ENCODE peak calls at places on chromosomes 11 and 22, in nine cellular contexts. E is RWPE2; R is pancreas; C is fibroblast of lung; T is fibroblast of pulmonary artery; Q is neural progenitor cell; P is foreskin fibroblast; L is effector memory CD4-positive, alpha-beta T cell; I is OCI-LY7. X is an unnamed sample.

GRCh38 chr11:73597340-73597955 is 464 bp downstream of the FAM168A start:
- DNase-seq in T (no peak), Q (no peak), I (no peak), E (no peak), R (no peak), P (peak; percentile 11), L (no peak), C (no peak), X (no peak)

GRCh38 chr11:114295676-114296081 is 520 bp upstream of the NNMT start:
- DNase-seq in L (no peak), C (no peak), Q (no peak), P (no peak), R (no peak), I (no peak), E (no peak), T (no peak), X (no peak)

GRCh38 chr11:60016881-60017280 is at the start of gene OOSP4B:
- DNase-seq in R (no peak), L (no peak), Q (no peak), T (no peak), E (no peak), P (no peak), I (no peak), C (no peak), X (no peak)

GRCh38 chr11:10715571-10715970 is 22.0 kb upstream of the IRAG1 start:
- DNase-seq in E (no peak), I (no peak), L (no peak), C (no peak), R (no peak), P (no peak), Q (no peak), T (no peak), X (no peak)

GRCh38 chr11:122343247-122343646 is 227.2 kb upstream of the BLID start:
- DNase-seq in I (no peak), T (no peak), E (no peak), Q (no peak), R (no peak), P (no peak), C (no peak), L (no peak), X (no peak)

GRCh38 chr22:30636226-30637077 is 871 bp downstream of the SLC35E4 start:
- DNase-seq in T (no peak), C (no peak), E (no peak), Q (peak; percentile 14), R (peak; percentile 58), L (no peak), P (peak; percentile 55), I (peak; percentile 61), X (no peak)

GRCh38 chr22:31296258-31296657 is 4.0 kb upstream of the PIK3IP1 start:
- DNase-seq in Q (no peak), T (peak; percentile 73), P (peak; percentile 67), E (no peak), C (peak; percentile 57), I (no peak), R (no peak), L (no peak), X (no peak)

GRCh38 chr22:44941176-44941575 is 68.6 kb downstream of the PHF21B start:
- DNase-seq in I (no peak), T (no peak), L (no peak), R (no peak), P (no peak), E (no peak), C (no peak), Q (peak; percentile 63), X (no peak)

GRCh38 chr11:34266987-34267386 is 90.8 kb downstream of the ABTB2 start:
- DNase-seq in T (peak; percentile 32), Q (no peak), C (no peak), I (no peak), E (no peak), R (no peak), P (peak; percentile 24), L (no peak), X (no peak)

GRCh38 chr22:40193429-40194421 is 16.0 kb downstream of the TNRC6B start:
- DNase-seq in P (peak; percentile 57), C (peak; percentile 62), T (peak; percentile 58), E (no peak), L (no peak), R (no peak), I (no peak), Q (peak; percentile 55), X (no peak)

GRCh38 chr22:40194656-40195055 is 16.9 kb downstream of the TNRC6B start:
- DNase-seq in Q (no peak), R (no peak), I (no peak), C (no peak), E (no peak), P (no peak), L (no peak), T (no peak), X (no peak)

GRCh38 chr22:40199852-40200251 is 22.1 kb downstream of the TNRC6B start:
- DNase-seq in C (no peak), P (no peak), I (no peak), T (no peak), Q (no peak), E (no peak), R (no peak), L (no peak), X (no peak)

GRCh38 chr22:40199223-40199622 is 21.5 kb downstream of the TNRC6B start:
- DNase-seq in E (no peak), T (no peak), P (no peak), C (no peak), R (no peak), I (no peak), L (no peak), Q (no peak), X (no peak)

DNA sequence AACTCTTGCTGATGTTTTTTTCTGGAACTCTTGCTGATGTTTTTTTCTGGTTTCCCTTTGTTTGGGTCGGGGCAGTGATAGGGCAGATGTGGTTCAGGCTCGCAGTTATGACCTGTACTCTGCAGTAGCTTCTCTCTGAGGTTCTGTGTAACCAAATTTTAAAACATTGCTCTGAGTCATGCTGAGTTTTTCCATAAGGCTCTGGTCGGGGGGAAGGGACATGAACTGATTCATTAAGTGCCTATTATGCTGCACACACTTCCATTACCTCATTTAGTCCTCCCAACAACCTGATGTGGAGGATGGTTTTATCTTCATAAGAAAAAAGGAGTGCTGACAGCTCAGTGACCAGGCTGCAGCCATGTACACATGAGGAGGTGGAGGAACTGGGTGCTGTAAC is 18.9 kb downstream of the TNRC6B start:
- DNase-seq in P (peak; percentile 94), Q (no peak), L (no peak), E (no peak), R (no peak), C (peak; percentile 93), I (no peak), T (peak; percentile 88), X (peak; percentile 50)
- H3K4me3 ChIP-seq in P (no peak overlapping the region), Q (no peak overlapping the region), L (no peak overlapping the region), E (no peak overlapping the region), R (no peak overlapping the region), C (no peak overlapping the region), I (no peak overlapping the region), T (no peak overlapping the region), X (no peak overlapping the region)

GRCh38 chr22:49392841-49393510 is 434.7 kb downstream of the BRD1 start:
- DNase-seq in P (no peak), I (no peak), E (no peak), R (no peak), Q (no peak), L (no peak), C (no peak), T (no peak), X (no peak)
- H3K4me3 ChIP-seq in P (no peak overlapping the region), I (no peak overlapping the region), E (no peak overlapping the region), R (no peak overlapping the region), Q (no peak overlapping the region), L (no peak overlapping the region), C (no peak overlapping the region), T (no peak overlapping the region), X (no peak overlapping the region)

DNA sequence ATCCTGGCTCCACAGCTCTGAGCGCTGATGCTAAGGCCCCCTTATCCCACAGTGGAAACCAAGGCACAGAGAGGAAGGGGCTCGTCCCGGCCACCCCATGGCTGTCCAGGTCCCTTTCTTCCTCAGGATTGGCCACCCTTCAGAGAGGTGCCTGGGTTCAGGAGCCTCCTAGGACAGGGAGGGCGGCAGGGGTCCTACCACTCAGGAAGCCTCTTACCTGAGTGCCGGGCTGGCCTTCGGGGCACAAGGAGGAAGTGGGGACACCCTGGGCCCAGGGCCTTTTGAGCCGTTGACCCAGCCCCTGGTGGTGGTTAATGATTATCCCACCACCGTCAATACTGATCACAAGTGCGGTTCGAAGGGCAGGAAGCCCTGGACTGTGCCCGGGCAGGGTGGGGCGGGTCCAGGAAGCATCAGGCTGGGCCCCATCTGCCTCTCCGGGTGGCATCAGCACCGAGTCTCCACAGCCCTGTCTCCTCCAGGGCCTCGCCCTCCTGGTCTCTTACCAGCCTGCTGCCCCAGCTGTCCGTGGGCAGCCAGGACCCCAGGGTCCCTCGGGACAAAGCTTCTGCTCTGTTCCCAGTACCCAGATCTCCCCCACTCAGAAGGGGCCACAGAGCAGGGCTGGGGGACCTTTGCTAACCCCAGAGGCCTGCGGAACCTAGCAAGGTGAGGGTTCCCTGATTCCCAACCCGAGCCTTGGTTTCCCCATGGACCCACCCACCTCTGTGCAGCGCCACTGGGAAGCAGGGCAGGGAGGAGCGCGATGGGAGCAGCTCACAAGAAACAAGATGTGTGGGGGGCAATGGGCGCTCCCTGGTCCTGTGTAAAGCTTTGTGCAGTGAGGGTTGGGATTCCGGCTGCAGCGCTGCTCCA is 15.0 kb upstream of the EHD1 start:
- DNase-seq in R (peak; percentile 81), I (no peak), P (no peak), T (no peak), Q (no peak), L (no peak), E (no peak), C (no peak), X (no peak)
- H3K4me3 ChIP-seq in R (peak overlapping the region; percentile 30), I (no peak overlapping the region), P (no peak overlapping the region), T (no peak overlapping the region), Q (no peak overlapping the region), L (no peak overlapping the region), E (no peak overlapping the region), C (no peak overlapping the region), X (no peak overlapping the region)

GRCh38 chr11:15119352-15119751 is 4.6 kb downstream of the INSC start:
- DNase-seq in T (no peak), C (no peak), L (no peak), R (no peak), Q (no peak), I (no peak), E (no peak), P (no peak), X (no peak)

GRCh38 chr11:15123849-15124248 is 9.1 kb downstream of the INSC start:
- DNase-seq in T (peak; percentile 71), E (no peak), Q (no peak), I (no peak), C (peak; percentile 65), L (no peak), P (peak; percentile 93), R (no peak), X (no peak)

GRCh38 chr11:15118431-15118830 is 3.7 kb downstream of the INSC start:
- DNase-seq in T (no peak), Q (no peak), R (no peak), C (no peak), E (no peak), L (no peak), I (no peak), P (no peak), X (no peak)

GRCh38 chr11:15117751-15118150 is 3.0 kb downstream of the INSC start:
- DNase-seq in Q (no peak), P (no peak), I (no peak), T (no peak), C (no peak), R (no peak), L (no peak), E (no peak), X (no peak)

DNA sequence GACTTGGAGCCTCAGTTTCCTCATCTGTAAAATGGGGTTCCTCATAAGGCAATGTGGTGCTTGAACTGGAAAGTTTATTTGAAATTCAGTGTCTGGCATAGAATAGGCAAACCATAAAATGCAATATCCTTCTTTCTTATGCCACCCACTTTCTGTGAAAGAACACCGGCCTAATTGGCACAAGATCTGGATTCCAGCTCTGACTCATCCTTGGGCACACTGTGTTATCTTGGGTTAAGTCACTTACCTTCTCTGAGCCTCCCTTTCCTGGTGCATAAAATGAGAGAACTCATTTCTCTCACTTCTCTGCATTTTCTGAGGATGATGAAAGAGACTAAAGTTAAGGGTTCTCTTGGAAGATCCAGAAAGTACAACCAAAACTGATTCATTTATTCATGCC is 5.1 kb downstream of the INSC start:
- DNase-seq in C (no peak), I (no peak), E (no peak), P (peak; percentile 59), R (no peak), T (no peak), Q (no peak), L (no peak), X (no peak)
- H3K4me3 ChIP-seq in C (no peak overlapping the region), I (no peak overlapping the region), E (no peak overlapping the region), P (no peak overlapping the region), R (no peak overlapping the region), T (no peak overlapping the region), Q (no peak overlapping the region), L (no peak overlapping the region), X (no peak overlapping the region)